ENCODE peak calls at places on chromosomes 16 and 17, in four cellular contexts. H is Peyer's patch, I is A549, V is neural progenitor cell. S is an unnamed sample.

GRCh38 chr17:39239640-39240314 is 14.0 kb upstream of the STAC2 start:
- DNase-seq in H (peak; percentile 87), I (peak; percentile 60), V (peak; percentile 81), S (peak; percentile 48)

GRCh38 chr17:78723001-78723796 is 58.9 kb downstream of the CYTH1 start:
- DNase-seq in H (no peak), I (no peak), V (peak; percentile 86), S (no peak)

GRCh38 chr16:86826931-86827330 is 248.6 kb downstream of the FOXL1 start:
- DNase-seq in H (no peak), I (no peak), V (peak; percentile 91), S (no peak)

GRCh38 chr16:61313931-61314330 is 722.3 kb downstream of the CDH8 start:
- DNase-seq in H (no peak), I (no peak), V (no peak), S (no peak)

GRCh38 chr17:11618861-11619566 is 20.7 kb downstream of the DNAH9 start:
- DNase-seq in H (peak; percentile 86), I (peak; percentile 19), V (no peak), S (peak; percentile 2)

GRCh38 chr17:79730437-79730768 is 340 bp upstream of the ENPP7 start:
- DNase-seq in H (no peak), I (no peak), V (no peak), S (no peak)

GRCh38 chr16:55672471-55672870 is 16.7 kb downstream of the SLC6A2 start:
- DNase-seq in H (no peak), I (no peak), V (no peak), S (no peak)

GRCh38 chr17:39209317-39210092 is 9.4 kb downstream of the RPL19 start:
- DNase-seq in H (peak; percentile 79), I (no peak), V (peak; percentile 57), S (no peak)

GRCh38 chr16:68434654-68435210 is 13.6 kb downstream of the SMPD3 start:
- DNase-seq in H (peak; percentile 74), I (no peak), V (no peak), S (no peak)

GRCh38 chr16:87391324-87391949 is 699 bp upstream of the MAP1LC3B start:
- DNase-seq in H (peak; percentile 76), I (peak; percentile 47), V (peak; percentile 77), S (no peak)

GRCh38 chr17:39187152-39187830 is 10.2 kb downstream of the CACNB1 start:
- DNase-seq in H (no peak), I (no peak), V (no peak), S (no peak)

GRCh38 chr16:10754941-10755340 is 11.3 kb downstream of the NUBP1 start:
- DNase-seq in H (no peak), I (no peak), V (no peak), S (peak; percentile 17)

GRCh38 chr17:21042434-21043295 is at the start of gene USP22:
- DNase-seq in H (peak; percentile 63), I (no peak), V (peak; percentile 66), S (peak; percentile 94)

GRCh38 chr16:85315871-85316270 is 203.6 kb upstream of the CIBAR2 start:
- DNase-seq in H (no peak), I (no peak), V (no peak), S (no peak)

GRCh38 chr17:69761767-69762321 is 313.2 kb upstream of the KCNJ16 start:
- DNase-seq in H (no peak), I (peak; percentile 96), V (no peak), S (peak; percentile 77)

GRCh38 chr17:77141846-77142449 is 1.2 kb downstream of the SEC14L1 start:
- DNase-seq in H (no peak), I (no peak), V (no peak), S (peak; percentile 30)

GRCh38 chr17:62658136-62658535 is 30.7 kb downstream of the MRC2 start:
- DNase-seq in H (no peak), I (no peak), V (no peak), S (no peak)

DNA sequence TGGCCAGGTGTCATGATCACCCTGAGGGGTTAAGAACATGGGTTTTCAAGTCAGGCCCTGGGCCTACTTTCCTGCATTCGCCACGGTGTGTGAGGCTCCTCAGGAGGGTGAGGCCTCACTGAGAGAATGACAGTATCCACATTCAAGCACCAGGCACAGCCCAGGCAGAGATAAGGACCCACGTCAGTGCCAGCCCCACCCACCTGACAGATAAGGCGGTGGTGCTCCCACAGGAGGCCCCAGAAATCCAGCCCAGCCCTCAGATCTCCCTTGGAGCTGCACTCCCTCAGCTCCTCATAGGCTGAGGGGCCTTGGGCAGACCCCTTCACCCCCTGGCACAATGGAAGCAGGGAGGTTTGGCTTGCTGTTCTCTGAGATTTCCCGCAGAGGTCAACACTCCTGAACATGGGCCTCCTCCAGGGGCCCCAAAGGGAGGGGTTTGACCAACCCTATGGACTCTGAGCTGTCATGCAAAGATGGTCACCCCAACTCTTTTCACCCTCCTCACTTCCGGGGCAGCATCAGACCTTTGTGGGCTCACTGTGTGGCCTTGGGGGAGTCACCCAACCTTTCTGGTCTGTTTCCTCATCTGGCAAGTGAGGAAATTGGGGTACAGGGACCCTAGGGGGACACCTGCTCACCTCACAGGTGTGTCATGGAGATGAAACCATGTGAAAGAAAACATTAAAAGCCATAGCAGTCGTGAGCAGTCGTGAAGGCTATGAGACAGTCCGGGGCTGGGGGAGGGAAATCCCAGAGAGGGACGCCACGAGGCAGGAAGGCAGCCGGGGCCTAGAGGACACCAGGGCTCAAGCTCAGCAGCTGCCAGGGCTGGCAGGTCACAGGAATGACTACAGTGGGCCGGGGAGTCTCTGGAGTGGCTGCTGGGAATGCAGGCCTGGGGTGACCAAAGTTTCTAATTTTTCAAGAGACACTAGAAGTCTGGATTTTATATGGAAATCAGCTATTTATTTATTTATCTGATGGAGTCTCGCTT is 15.4 kb downstream of the PLLP start:
- DNase-seq in H (peak; percentile 91), I (peak; percentile 40), V (no peak), S (no peak)
- H3K27ac ChIP-seq in H (peak overlapping the region; percentile 93), I (peak overlapping the region; percentile 21), V (no peak overlapping the region), S (peak overlapping the region; percentile 98)

GRCh38 chr16:57577691-57578224 is 35.3 kb downstream of the ADGRG5 start:
- DNase-seq in H (peak; percentile 64), I (no peak), V (peak; percentile 16), S (no peak)

GRCh38 chr16:57577214-57577613 is 34.8 kb downstream of the ADGRG5 start:
- DNase-seq in H (no peak), I (no peak), V (no peak), S (no peak)

GRCh38 chr16:57575468-57576277 is 33.2 kb downstream of the ADGRG5 start:
- DNase-seq in H (no peak), I (no peak), V (no peak), S (no peak)

GRCh38 chr16:57574646-57575467 is 32.4 kb downstream of the ADGRG5 start:
- DNase-seq in H (no peak), I (no peak), V (no peak), S (no peak)

GRCh38 chr16:57576429-57576870 is 34.0 kb downstream of the ADGRG5 start:
- DNase-seq in H (peak; percentile 94), I (peak; percentile 73), V (peak; percentile 86), S (peak; percentile 66)
- TF ChIP-seq CTCF in H (peak; percentile 91), I (peak; percentile 97), V (peak; percentile 90), S (peak; percentile 97)

GRCh38 chr17:7011415-7011814 is 1.0 kb upstream of the RNASEK start:
- DNase-seq in H (no peak), I (no peak), V (no peak), S (no peak)
- H3K27ac ChIP-seq in H (no peak overlapping the region), I (peak overlapping the region; percentile 90), V (no peak overlapping the region), S (no peak overlapping the region)

GRCh38 chr17:41811549-41812175 is at the start of gene P3H4:
- DNase-seq in H (peak; percentile 92), I (peak; percentile 87), V (peak; percentile 90), S (peak; percentile 70)
- TF ChIP-seq CTCF in H (peak; percentile 95), I (peak; percentile 90), V (peak; percentile 64), S (peak; percentile 88)

GRCh38 chr17:8118769-8119574 is 658 bp upstream of the ALOXE3 start:
- DNase-seq in H (peak; percentile 95), I (peak; percentile 87), V (peak; percentile 92), S (peak; percentile 75)

GRCh38 chr17:8121531-8122390 is 2.1 kb downstream of the HES7 start:
- DNase-seq in H (peak; percentile 70), I (peak; percentile 92), V (peak; percentile 96), S (peak; percentile 56)

GRCh38 chr17:8122391-8122922 is 1.4 kb downstream of the HES7 start:
- DNase-seq in H (no peak), I (peak; percentile 69), V (peak; percentile 57), S (no peak)

GRCh38 chr17:8119575-8120519 is 1.5 kb upstream of the ALOXE3 start:
- DNase-seq in H (peak; percentile 89), I (peak; percentile 98), V (peak; percentile 92), S (no peak)

GRCh38 chr17:8120520-8121443 is 2.5 kb upstream of the ALOXE3 start:
- DNase-seq in H (peak; percentile 71), I (peak; percentile 93), V (peak; percentile 87), S (peak; percentile 83)
- H3K27ac ChIP-seq in H (no peak overlapping the region), I (peak overlapping the region; percentile 83), V (no peak overlapping the region), S (peak overlapping the region; percentile 90)

GRCh38 chr17:82230627-82231311 is 1.9 kb downstream of the SLC16A3 start:
- DNase-seq in H (peak; percentile 92), I (peak; percentile 92), V (peak; percentile 88), S (no peak)
- TF ChIP-seq CTCF in H (peak; percentile 68), I (peak; percentile 12), V (peak; percentile 58), S (peak; percentile 56)

GRCh38 chr17:4219241-4219640 is 44.5 kb downstream of the ANKFY1 start:
- DNase-seq in H (no peak), I (no peak), V (no peak), S (no peak)
- H3K27ac ChIP-seq in H (no peak overlapping the region), I (no peak overlapping the region), V (no peak overlapping the region), S (no peak overlapping the region)

GRCh38 chr17:58532555-58532951 is 18.1 kb upstream of the MTMR4 start:
- DNase-seq in H (no peak), I (no peak), V (peak; percentile 30), S (no peak)
- TF ChIP-seq CTCF in H (no peak), I (no peak), V (no peak), S (no peak)

DNA sequence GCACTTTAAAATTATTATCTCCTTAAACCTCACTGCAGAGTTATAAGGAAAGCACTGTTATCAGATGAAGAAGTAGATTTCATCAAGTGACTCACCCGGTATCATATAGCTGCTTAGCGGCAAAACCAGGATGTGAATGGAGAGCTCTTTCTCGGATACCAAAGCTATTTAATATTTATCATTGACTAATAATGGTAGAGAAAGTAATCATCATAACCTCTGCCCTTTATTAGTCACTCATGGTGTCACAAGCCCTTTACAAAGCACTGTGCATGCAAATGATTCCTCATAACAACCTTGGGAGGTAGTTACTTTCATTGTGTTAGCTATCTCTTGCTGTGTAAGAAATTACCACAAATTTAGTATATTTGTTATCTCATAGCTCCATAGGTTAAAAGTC is 592.9 kb downstream of the MAF start:
- DNase-seq in H (no peak), I (no peak), V (no peak), S (peak; percentile 36)
- H3K27ac ChIP-seq in H (no peak overlapping the region), I (no peak overlapping the region), V (no peak overlapping the region), S (no peak overlapping the region)

S was measured in RWPE1.